ENCODE peak calls at places on chromosomes 6 and 20, in five cellular contexts. D, J, Q, I and K are unnamed samples.

GRCh38 chr6:106510090-106510970 is 119.0 kb downstream of the RTN4IP1 start:
- DNase-seq in D (peak; percentile 65), J (no peak), Q (no peak), I (peak; percentile 66), K (no peak)

GRCh38 chr6:23091795-23092194 is 522.4 kb downstream of the HDGFL1 start:
- DNase-seq in D (no peak), J (peak; percentile 18), Q (peak; percentile 60), I (no peak), K (no peak)

GRCh38 chr6:168884050-168884645 is 369.5 kb downstream of the THBS2 start:
- DNase-seq in D (no peak), J (no peak), Q (no peak), I (no peak), K (no peak)

GRCh38 chr6:34836451-34836850 is 44.6 kb downstream of the BLTP3A start:
- DNase-seq in D (no peak), J (no peak), Q (no peak), I (no peak), K (peak; percentile 4)

GRCh38 chr6:69915346-69915745 is 49.0 kb downstream of the COL19A1 start:
- DNase-seq in D (no peak), J (no peak), Q (no peak), I (no peak), K (no peak)

GRCh38 chr20:35312348-35312747 is 20.1 kb upstream of the FAM83C start:
- DNase-seq in D (no peak), J (peak; percentile 61), Q (peak; percentile 96), I (no peak), K (peak; percentile 72)

GRCh38 chr6:145623231-145623630 is 112.1 kb downstream of the EPM2A start:
- DNase-seq in D (no peak), J (no peak), Q (no peak), I (no peak), K (no peak)

GRCh38 chr6:118277631-118278030 is 270.5 kb upstream of the PLN start:
- DNase-seq in D (no peak), J (no peak), Q (no peak), I (no peak), K (no peak)

GRCh38 chr6:136706431-136706830 is 85.8 kb downstream of the MAP3K5 start:
- DNase-seq in D (no peak), J (no peak), Q (no peak), I (no peak), K (no peak)

GRCh38 chr6:51660767-51661166 is 426.6 kb downstream of the PKHD1 start:
- DNase-seq in D (no peak), J (no peak), Q (no peak), I (no peak), K (no peak)

GRCh38 chr6:20605061-20605460 is 70.8 kb downstream of the CDKAL1 start:
- DNase-seq in D (no peak), J (no peak), Q (no peak), I (no peak), K (no peak)

GRCh38 chr6:90103056-90103793 is 193.4 kb downstream of the BACH2 start:
- DNase-seq in D (no peak), J (no peak), Q (no peak), I (no peak), K (no peak)

GRCh38 chr20:40992349-40993113 is 36.1 kb upstream of the TOP1 start:
- DNase-seq in D (no peak), J (no peak), Q (no peak), I (no peak), K (no peak)

GRCh38 chr20:19213946-19214490 is 1.6 kb downstream of the SLC24A3 start:
- DNase-seq in D (no peak), J (no peak), Q (no peak), I (no peak), K (no peak)

GRCh38 chr6:28871335-28872156 is 52.2 kb downstream of the TRIM27 start:
- DNase-seq in D (no peak), J (no peak), Q (no peak), I (no peak), K (no peak)

GRCh38 chr6:44636576-44637248 is 249.2 kb downstream of the CDC5L start:
- DNase-seq in D (no peak), J (no peak), Q (no peak), I (no peak), K (no peak)

GRCh38 chr6:163352011-163352685 is 62.4 kb upstream of the QKI start:
- DNase-seq in D (no peak), J (no peak), Q (no peak), I (no peak), K (no peak)

GRCh38 chr6:84860493-84860892 is 96.1 kb upstream of the TBX18 start:
- DNase-seq in D (no peak), J (no peak), Q (no peak), I (no peak), K (no peak)

GRCh38 chr6:122530440-122531046 is 58.9 kb upstream of the SERINC1 start:
- DNase-seq in D (peak; percentile 52), J (peak; percentile 39), Q (peak; percentile 63), I (peak; percentile 73), K (peak; percentile 32)

GRCh38 chr6:81722503-81723223 is 29.8 kb downstream of the TENT5A start:
- DNase-seq in D (no peak), J (no peak), Q (no peak), I (no peak), K (no peak)

GRCh38 chr6:88376759-88377387 is 210.7 kb upstream of the CNR1 start:
- DNase-seq in D (no peak), J (peak; percentile 24), Q (peak; percentile 6), I (no peak), K (no peak)

DNA sequence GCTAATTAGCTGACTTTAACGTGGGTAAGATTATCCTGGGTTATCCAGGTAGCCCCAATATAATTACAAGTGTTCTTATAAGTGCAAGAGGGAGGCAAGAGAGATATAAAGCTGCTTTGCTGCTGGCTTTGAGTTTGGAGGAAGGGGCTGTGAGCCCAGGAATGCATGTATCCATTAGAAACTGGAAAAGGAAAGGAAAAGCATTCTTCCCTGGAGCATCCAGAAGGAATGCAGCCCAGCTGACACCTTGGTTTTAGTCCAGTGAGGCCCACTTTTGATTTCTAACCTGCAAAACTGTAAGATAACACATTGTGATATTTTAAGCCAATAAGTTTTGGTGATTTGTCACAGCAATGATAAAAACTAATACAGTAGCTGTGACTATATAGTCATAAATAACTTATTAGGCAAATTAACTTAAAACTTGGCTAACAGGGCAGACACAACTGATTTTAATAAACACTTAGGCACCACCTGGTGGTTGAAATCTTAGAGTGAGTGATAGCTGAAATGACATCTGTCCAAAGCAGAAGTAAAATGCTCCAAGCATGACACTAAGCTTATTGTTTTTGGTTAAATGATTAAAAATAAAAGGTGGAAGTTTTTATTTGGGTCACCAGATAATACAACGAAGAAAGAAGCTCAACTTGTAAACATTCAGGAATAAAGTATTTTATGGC is 35.6 kb downstream of the ADGRF4 start:
- DNase-seq in D (no peak), J (no peak), Q (peak; percentile 4), I (no peak), K (no peak)
- TF ChIP-seq CTCF in D (no peak), J (peak; percentile 24), Q (peak; percentile 19), I (peak; percentile 44), K (peak; percentile 28)

GRCh38 chr6:228881-229651 is 63.2 kb upstream of the DUSP22 start:
- DNase-seq in D (no peak), J (no peak), Q (no peak), I (no peak), K (no peak)

GRCh38 chr6:226516-227073 is 65.7 kb upstream of the DUSP22 start:
- DNase-seq in D (no peak), J (no peak), Q (no peak), I (no peak), K (no peak)

GRCh38 chr6:227812-228338 is 64.4 kb upstream of the DUSP22 start:
- DNase-seq in D (no peak), J (no peak), Q (no peak), I (no peak), K (no peak)

GRCh38 chr6:225907-226306 is 66.4 kb upstream of the DUSP22 start:
- DNase-seq in D (no peak), J (no peak), Q (no peak), I (no peak), K (no peak)

DNA sequence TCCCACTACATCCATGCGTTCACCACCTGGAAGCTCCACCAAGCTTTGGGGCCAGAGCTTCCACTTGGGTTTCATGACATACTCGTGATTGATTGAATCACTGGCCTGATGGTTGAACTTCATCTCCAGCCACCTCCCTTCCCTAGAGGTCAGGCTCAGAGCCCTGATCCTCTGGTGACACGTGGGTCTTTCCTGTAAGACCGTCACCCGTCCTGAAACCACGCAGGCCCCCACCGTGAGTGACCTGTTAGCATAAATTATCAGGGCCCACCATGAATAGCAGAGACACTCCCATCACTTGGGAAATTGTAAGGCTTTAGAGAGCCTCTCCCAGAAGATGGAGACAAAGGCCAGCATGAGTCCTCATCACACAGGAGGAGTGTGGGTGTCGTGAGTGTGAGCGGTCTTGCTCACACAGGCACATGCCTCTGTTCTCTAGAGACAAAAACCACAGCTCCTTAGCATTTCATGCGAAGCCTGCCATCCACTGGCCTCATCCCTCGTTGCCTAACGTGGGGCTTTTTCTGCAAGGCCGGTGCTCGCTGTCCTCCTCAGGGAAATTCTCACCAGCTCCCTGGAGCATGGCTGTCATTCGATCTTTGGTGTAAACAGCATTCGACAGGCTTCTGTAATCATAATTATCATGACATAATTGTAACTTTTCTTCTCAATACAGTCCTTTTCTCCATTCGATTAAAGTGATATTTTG is 65.1 kb upstream of the DUSP22 start:
- DNase-seq in D (no peak), J (no peak), Q (no peak), I (no peak), K (no peak)
- TF ChIP-seq CTCF in D (no peak), J (no peak), Q (no peak), I (peak; percentile 46), K (peak; percentile 3)

DNA sequence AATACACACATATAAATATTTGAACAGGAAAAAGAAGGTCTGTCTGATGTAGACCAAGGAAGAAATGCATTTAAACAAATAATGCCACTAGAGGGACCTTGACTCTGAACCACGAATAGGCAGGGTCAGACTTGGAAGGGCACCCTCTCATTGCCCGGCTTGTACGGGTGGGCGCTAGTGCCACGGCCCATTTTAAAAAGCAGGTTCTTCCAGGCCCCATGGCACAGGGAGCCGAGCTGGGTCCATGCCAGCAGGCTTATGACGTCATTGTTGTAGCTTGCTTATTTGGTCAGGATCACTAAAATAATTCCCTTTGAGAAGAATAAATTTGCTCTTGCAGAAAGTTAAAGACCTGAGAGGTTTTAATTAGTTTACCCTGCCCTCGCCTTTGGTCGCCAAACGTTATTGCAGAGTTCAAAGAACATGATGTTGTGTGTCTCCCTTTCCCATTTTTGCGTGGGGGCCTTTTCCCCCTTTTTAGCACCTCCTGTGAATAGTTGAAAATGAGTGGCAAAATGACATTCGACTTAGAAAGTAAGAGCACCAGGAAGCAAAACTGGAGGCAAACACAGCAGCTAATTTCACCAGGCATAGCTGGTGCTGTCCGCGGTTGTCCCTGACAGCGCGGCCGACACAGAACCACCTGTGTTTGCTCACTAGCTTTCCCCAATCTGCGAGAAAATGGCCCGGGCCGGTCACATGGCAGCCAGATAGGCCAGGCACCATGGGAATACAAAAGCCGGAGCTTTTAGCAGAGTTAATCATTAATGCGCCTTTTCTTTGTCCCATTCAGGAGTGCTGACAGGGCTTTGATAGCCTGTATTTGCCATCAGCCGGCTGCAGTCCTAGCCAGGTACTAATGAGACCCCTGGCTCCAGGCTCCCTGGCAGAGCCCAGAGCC is 93.8 kb downstream of the FOXA2 start:
- DNase-seq in D (peak; percentile 45), J (no peak), Q (no peak), I (no peak), K (no peak)
- TF ChIP-seq CTCF in D (no peak), J (no peak), Q (no peak), I (no peak), K (no peak)

DNA sequence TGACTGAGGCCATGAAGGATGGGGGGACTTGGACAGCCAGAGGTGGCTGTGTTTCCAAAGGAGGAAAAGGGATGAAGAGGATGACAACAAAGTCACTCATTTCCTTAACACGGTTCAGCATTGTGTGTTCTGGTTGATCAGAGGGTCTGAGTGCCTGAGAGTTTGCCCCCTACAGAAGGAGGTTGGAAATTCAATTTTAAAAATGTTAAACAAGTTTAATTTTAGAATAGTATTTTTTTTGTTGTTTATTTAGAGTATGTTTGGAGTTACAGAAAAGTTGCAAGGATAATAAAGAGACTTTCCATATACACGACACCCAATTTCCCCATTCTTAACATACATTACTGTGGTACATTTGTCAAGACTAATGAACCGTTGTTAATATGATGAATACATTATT is 10.3 kb upstream of the VAPB start:
- DNase-seq in D (no peak), J (no peak), Q (no peak), I (no peak), K (no peak)
- TF ChIP-seq CTCF in D (no peak), J (no peak), Q (peak; percentile 15), I (no peak), K (no peak)